ENCODE peak calls at places on chromosome 20, in six cellular contexts. A, F, O, P, L and M are unnamed samples.

GRCh38 chr20:52496191-52496590 is 304.6 kb upstream of the ZFP64 start:
- DNase-seq in A (no peak), F (no peak), O (no peak), P (no peak), L (peak; percentile 21), M (no peak)

GRCh38 chr20:18072532-18072931 is 14.8 kb upstream of the OVOL2 start:
- DNase-seq in A (no peak), F (no peak), O (no peak), P (no peak), L (no peak), M (no peak)

GRCh38 chr20:14065774-14066173 is 70.5 kb downstream of the MACROD2 start:
- DNase-seq in A (no peak), F (no peak), O (no peak), P (no peak), L (no peak), M (no peak)

GRCh38 chr20:56247954-56248782 is at the start of gene MC3R:
- DNase-seq in A (peak; percentile 79), F (peak; percentile 30), O (peak; percentile 74), P (no peak), L (peak; percentile 65), M (peak; percentile 38)

GRCh38 chr20:31919756-31920155 is 32.1 kb downstream of the PDRG1 start:
- DNase-seq in A (no peak), F (no peak), O (no peak), P (no peak), L (no peak), M (no peak)

GRCh38 chr20:21303061-21303871 is at the start of gene XRN2:
- DNase-seq in A (peak; percentile 95), F (peak; percentile 93), O (peak; percentile 98), P (peak; percentile 96), L (peak; percentile 98), M (peak; percentile 94)

GRCh38 chr20:10369723-10370090 is 64.3 kb downstream of the MKKS start:
- DNase-seq in A (no peak), F (peak; percentile 37), O (no peak), P (no peak), L (no peak), M (no peak)

GRCh38 chr20:58709703-58710039 is 17.1 kb downstream of the NPEPL1 start:
- DNase-seq in A (no peak), F (no peak), O (no peak), P (no peak), L (no peak), M (no peak)

GRCh38 chr20:11810316-11811130 is 107.2 kb upstream of the BTBD3 start:
- DNase-seq in A (no peak), F (peak; percentile 91), O (no peak), P (peak; percentile 37), L (peak; percentile 60), M (no peak)

GRCh38 chr20:38338849-38339520 is 7.3 kb upstream of the LBP start:
- DNase-seq in A (peak; percentile 73), F (no peak), O (peak; percentile 60), P (peak; percentile 18), L (peak; percentile 23), M (no peak)

GRCh38 chr20:39800111-39800510 is 838.0 kb downstream of the DHX35 start:
- DNase-seq in A (no peak), F (peak; percentile 52), O (no peak), P (peak; percentile 21), L (no peak), M (no peak)

GRCh38 chr20:19047951-19048296 is 164.5 kb upstream of the SLC24A3 start:
- DNase-seq in A (no peak), F (no peak), O (no peak), P (no peak), L (peak; percentile 4), M (no peak)

GRCh38 chr20:21322083-21322710 is 19.1 kb downstream of the XRN2 start:
- DNase-seq in A (no peak), F (peak; percentile 27), O (no peak), P (no peak), L (no peak), M (no peak)

GRCh38 chr20:16732506-16733152 is 2.8 kb downstream of the SNRPB2 start:
- DNase-seq in A (no peak), F (no peak), O (no peak), P (peak; percentile 5), L (peak; percentile 24), M (no peak)
- H3K14ac ChIP-seq in A (no peak overlapping the region), F (no peak overlapping the region), O (no peak overlapping the region), P (no peak overlapping the region), L (no peak overlapping the region), M (no peak overlapping the region)

GRCh38 chr20:50821994-50822393 is 27.1 kb downstream of the BCAS4 start:
- DNase-seq in A (no peak), F (no peak), O (no peak), P (no peak), L (no peak), M (no peak)

GRCh38 chr20:50821257-50821921 is 26.5 kb downstream of the BCAS4 start:
- DNase-seq in A (no peak), F (no peak), O (no peak), P (no peak), L (no peak), M (no peak)

GRCh38 chr20:50823319-50823718 is 28.5 kb downstream of the BCAS4 start:
- DNase-seq in A (no peak), F (no peak), O (no peak), P (no peak), L (no peak), M (no peak)

GRCh38 chr20:50819344-50819743 is 24.5 kb downstream of the BCAS4 start:
- DNase-seq in A (no peak), F (no peak), O (no peak), P (no peak), L (no peak), M (no peak)

DNA sequence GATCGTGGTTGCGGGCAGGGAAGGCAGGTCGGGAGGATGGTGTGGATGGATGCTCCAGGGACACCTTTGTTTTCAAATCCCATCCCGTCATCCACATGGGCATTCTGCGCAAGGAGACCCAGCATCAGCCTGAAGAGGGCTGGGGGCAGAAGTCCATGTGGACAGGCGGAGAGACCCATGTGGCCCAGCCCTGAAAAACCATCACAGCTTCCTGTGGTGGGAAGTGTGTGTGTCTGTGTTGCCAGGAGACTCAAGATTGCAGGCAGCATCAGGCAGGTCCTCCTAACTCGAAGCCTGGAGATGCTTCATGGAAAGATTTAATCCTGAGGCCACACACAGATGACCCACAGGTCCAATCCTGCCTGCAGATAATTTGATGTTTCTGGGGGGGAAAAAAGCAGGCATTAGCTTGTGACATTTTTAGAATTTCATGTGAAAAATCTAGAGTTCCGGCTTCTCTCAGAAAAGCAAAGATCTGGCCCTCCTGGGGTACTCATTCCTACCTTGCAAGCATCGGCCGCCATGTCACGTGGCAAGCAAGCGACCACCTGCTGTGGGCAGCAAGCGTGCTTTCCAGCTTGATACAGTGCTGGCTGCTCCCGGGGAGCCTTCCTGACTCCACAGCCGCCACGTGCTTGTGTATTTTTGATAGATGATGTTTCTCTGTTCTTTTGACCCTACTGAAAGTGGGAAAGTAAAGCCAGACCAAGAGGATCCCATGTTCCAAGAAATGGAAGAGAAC is 25.8 kb downstream of the BCAS4 start:
- DNase-seq in A (no peak), F (no peak), O (no peak), P (no peak), L (no peak), M (no peak)
- H3K14ac ChIP-seq in A (no peak overlapping the region), F (no peak overlapping the region), O (no peak overlapping the region), P (no peak overlapping the region), L (no peak overlapping the region), M (no peak overlapping the region)

DNA sequence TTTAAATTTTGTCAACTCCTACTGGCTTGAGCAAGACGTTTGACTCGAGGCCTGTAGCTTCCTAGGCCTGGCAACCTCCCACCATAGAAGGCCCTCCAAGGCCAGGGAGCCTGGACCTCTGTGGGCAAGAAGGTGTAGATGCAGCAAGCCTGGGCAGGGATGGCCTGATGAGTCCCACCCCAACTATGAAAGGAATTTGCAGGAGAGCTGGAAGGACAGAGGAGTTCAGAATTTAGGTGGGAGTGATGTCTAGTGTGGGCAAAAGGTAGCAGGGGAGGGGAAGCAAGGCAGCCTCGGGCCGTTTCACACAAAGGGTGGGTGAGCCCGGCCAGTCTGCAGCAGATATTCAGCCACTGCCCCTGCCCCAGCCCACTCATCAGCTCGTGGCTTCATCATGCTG is 245.2 kb downstream of the CDH26 start:
- DNase-seq in A (no peak), F (no peak), O (no peak), P (no peak), L (no peak), M (no peak)
- H3K14ac ChIP-seq in A (peak overlapping the region; percentile 63), F (no peak overlapping the region), O (no peak overlapping the region), P (no peak overlapping the region), L (no peak overlapping the region), M (no peak overlapping the region)

GRCh38 chr20:33026779-33027759 is 4.4 kb upstream of the BPIFB6 start:
- DNase-seq in A (no peak), F (no peak), O (no peak), P (no peak), L (no peak), M (no peak)

GRCh38 chr20:33026072-33026778 is 5.2 kb upstream of the BPIFB6 start:
- DNase-seq in A (no peak), F (no peak), O (no peak), P (no peak), L (no peak), M (no peak)

GRCh38 chr20:33030076-33030475 is 1.4 kb upstream of the BPIFB6 start:
- DNase-seq in A (no peak), F (no peak), O (no peak), P (no peak), L (no peak), M (no peak)

GRCh38 chr20:33028875-33029274 is 2.6 kb upstream of the BPIFB6 start:
- DNase-seq in A (no peak), F (no peak), O (no peak), P (no peak), L (no peak), M (no peak)

GRCh38 chr20:33027769-33028751 is 3.4 kb upstream of the BPIFB6 start:
- DNase-seq in A (no peak), F (no peak), O (no peak), P (no peak), L (no peak), M (no peak)
- H3K14ac ChIP-seq in A (peak overlapping the region; percentile 6), F (no peak overlapping the region), O (no peak overlapping the region), P (no peak overlapping the region), L (no peak overlapping the region), M (no peak overlapping the region)